ENCODE peak calls at places on chromosome 22, in seven cellular contexts. A is body of pancreas, P is transverse colon, J is GM12878, N is adrenal gland, I is stomach, S is Peyer's patch. K is an unnamed sample.

GRCh38 chr22:27133951-27134664 is 476.7 kb downstream of the MIAT start:
- DNase-seq in A (no peak), P (peak; percentile 21), J (no peak), N (no peak), I (peak; percentile 44), S (peak; percentile 59), K (no peak)

GRCh38 chr22:18068381-18068988 is 9.3 kb upstream of the PEX26 start:
- DNase-seq in A (no peak), P (no peak), J (no peak), N (peak; percentile 13), I (no peak), S (no peak), K (no peak)

GRCh38 chr22:49554741-49555140 is 272.9 kb downstream of the BRD1 start:
- DNase-seq in A (no peak), P (peak; percentile 1), J (no peak), N (no peak), I (no peak), S (peak; percentile 24), K (no peak)

GRCh38 chr22:23178512-23179254 is 1.6 kb upstream of the BCR start:
- DNase-seq in A (peak; percentile 73), P (peak; percentile 72), J (no peak), N (peak; percentile 67), I (peak; percentile 75), S (peak; percentile 81), K (no peak)

GRCh38 chr22:26318975-26319374 is 110.1 kb upstream of the ASPHD2 start:
- DNase-seq in A (no peak), P (no peak), J (no peak), N (peak; percentile 33), I (no peak), S (no peak), K (no peak)

GRCh38 chr22:26484360-26484706 is 656 bp downstream of the SRRD start:
- DNase-seq in A (no peak), P (no peak), J (no peak), N (no peak), I (no peak), S (no peak), K (no peak)

GRCh38 chr22:48279465-48279765 is 1517.0 kb downstream of the TBC1D22A start:
- DNase-seq in A (no peak), P (no peak), J (no peak), N (no peak), I (no peak), S (no peak), K (no peak)

GRCh38 chr22:21984793-21985192 is 2.2 kb upstream of the TOP3B start:
- DNase-seq in A (no peak), P (no peak), J (no peak), N (no peak), I (no peak), S (no peak), K (no peak)

GRCh38 chr22:50182176-50183081 is 3.3 kb upstream of the TRABD start:
- DNase-seq in A (peak; percentile 75), P (peak; percentile 66), J (no peak), N (no peak), I (peak; percentile 87), S (no peak), K (no peak)

GRCh38 chr22:16961477-16962186 is 46.4 kb downstream of the GAB4 start:
- DNase-seq in A (no peak), P (no peak), J (no peak), N (no peak), I (no peak), S (no peak), K (peak; percentile 64)

GRCh38 chr22:34356481-34356880 is 436.2 kb upstream of the LARGE1 start:
- DNase-seq in A (no peak), P (no peak), J (no peak), N (no peak), I (no peak), S (no peak), K (no peak)

GRCh38 chr22:50713008-50713385 is 25.0 kb upstream of the ACR start:
- DNase-seq in A (no peak), P (no peak), J (no peak), N (no peak), I (no peak), S (no peak), K (no peak)

GRCh38 chr22:47619631-47620030 is 857.2 kb downstream of the TBC1D22A start:
- DNase-seq in A (no peak), P (no peak), J (no peak), N (no peak), I (peak; percentile 14), S (peak; percentile 33), K (peak; percentile 65)

GRCh38 chr22:30806391-30806861 is 111.8 kb downstream of the OSBP2 start:
- DNase-seq in A (no peak), P (no peak), J (no peak), N (no peak), I (no peak), S (no peak), K (no peak)

GRCh38 chr22:48577691-48578090 is 1250.0 kb downstream of the BRD1 start:
- DNase-seq in A (no peak), P (no peak), J (no peak), N (no peak), I (no peak), S (no peak), K (no peak)

GRCh38 chr22:50035131-50035881 is 22.7 kb upstream of the IL17REL start:
- DNase-seq in A (no peak), P (no peak), J (no peak), N (no peak), I (no peak), S (no peak), K (no peak)

GRCh38 chr22:50303848-50304527 is 3.5 kb downstream of the PLXNB2 start:
- DNase-seq in A (peak; percentile 47), P (peak; percentile 72), J (no peak), N (peak; percentile 87), I (peak; percentile 79), S (peak; percentile 78), K (no peak)

GRCh38 chr22:27453688-27454087 is 347.9 kb downstream of the MN1 start:
- DNase-seq in A (no peak), P (no peak), J (no peak), N (no peak), I (no peak), S (no peak), K (no peak)

GRCh38 chr22:25923952-25924351 is 182.0 kb downstream of the MYO18B start:
- DNase-seq in A (no peak), P (no peak), J (no peak), N (no peak), I (no peak), S (no peak), K (no peak)

GRCh38 chr22:48849963-48850657 is 977.6 kb downstream of the BRD1 start:
- DNase-seq in A (no peak), P (no peak), J (no peak), N (no peak), I (no peak), S (no peak), K (no peak)

GRCh38 chr22:49686495-49687219 is 141.0 kb downstream of the BRD1 start:
- DNase-seq in A (no peak), P (no peak), J (no peak), N (no peak), I (no peak), S (no peak), K (no peak)

GRCh38 chr22:44932493-44932892 is 77.3 kb downstream of the PHF21B start:
- DNase-seq in A (no peak), P (no peak), J (no peak), N (no peak), I (no peak), S (no peak), K (no peak)

GRCh38 chr22:23226497-23226850 is 46.2 kb downstream of the BCR start:
- DNase-seq in A (no peak), P (no peak), J (no peak), N (no peak), I (no peak), S (no peak), K (no peak)

GRCh38 chr22:47310601-47311000 is 548.2 kb downstream of the TBC1D22A start:
- DNase-seq in A (no peak), P (no peak), J (no peak), N (no peak), I (no peak), S (no peak), K (no peak)

GRCh38 chr22:18031670-18032454 is 7.5 kb upstream of the MICAL3 start:
- DNase-seq in A (peak; percentile 38), P (no peak), J (no peak), N (peak; percentile 76), I (no peak), S (no peak), K (no peak)

GRCh38 chr22:37054078-37054440 is 2.5 kb downstream of the KCTD17 start:
- DNase-seq in A (no peak), P (no peak), J (no peak), N (no peak), I (no peak), S (no peak), K (no peak)

GRCh38 chr22:28260619-28261018 is 341.6 kb upstream of the PITPNB start:
- DNase-seq in A (no peak), P (no peak), J (no peak), N (no peak), I (no peak), S (no peak), K (no peak)

DNA sequence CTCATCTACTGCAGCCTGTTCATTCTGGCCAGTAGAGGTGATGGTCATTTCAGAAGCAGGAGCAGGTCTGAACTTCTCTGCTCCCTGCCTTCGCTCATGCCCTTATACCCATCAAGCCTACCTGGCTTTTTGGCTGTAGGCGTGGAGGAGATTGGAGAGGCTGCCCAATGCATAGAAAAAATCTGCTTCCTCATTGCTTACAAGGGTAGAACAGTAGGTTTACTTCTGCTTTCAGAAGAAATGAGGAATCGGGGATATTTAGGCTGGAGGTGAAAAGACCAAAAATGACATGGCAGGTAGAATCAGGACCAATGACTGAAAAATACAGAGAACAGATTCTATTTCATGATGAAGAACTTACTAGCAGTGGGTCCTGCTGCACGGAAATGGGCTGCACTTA is 72.9 kb upstream of the YWHAH start:
- DNase-seq in A (no peak), P (no peak), J (no peak), N (no peak), I (no peak), S (no peak), K (no peak)
- H3K27ac ChIP-seq in A (no peak overlapping the region), P (peak overlapping the region; percentile 12), J (no peak overlapping the region), N (peak overlapping the region; percentile 39), I (no peak overlapping the region), S (no peak overlapping the region), K (no peak overlapping the region)

GRCh38 chr22:46071451-46072029 is 78.8 kb upstream of the PPARA start:
- DNase-seq in A (peak; percentile 94), P (peak; percentile 89), J (no peak), N (peak; percentile 96), I (peak; percentile 91), S (peak; percentile 87), K (no peak)
- TF ChIP-seq POLR2A in A (peak; percentile 69), P (no peak), J (peak; percentile 5), N (peak; percentile 86), I (no peak), S (peak; percentile 33), K (no peak)

GRCh38 chr22:29344137-29344536 is 28.6 kb upstream of the RASL10A start:
- DNase-seq in A (peak; percentile 85), P (peak; percentile 45), J (no peak), N (peak; percentile 78), I (peak; percentile 88), S (no peak), K (no peak)
- H3K36me3 ChIP-seq in A (no peaks in the 10 kb centered on the region), P (peaks cover 48% of the 10 kb centered on the region), J (peaks cover 50% of the 10 kb centered on the region), N (peaks cover 81% of the 10 kb centered on the region), I (peaks cover 72% of the 10 kb centered on the region), S (no peaks in the 10 kb centered on the region), K (peaks cover 66% of the 10 kb centered on the region)

DNA sequence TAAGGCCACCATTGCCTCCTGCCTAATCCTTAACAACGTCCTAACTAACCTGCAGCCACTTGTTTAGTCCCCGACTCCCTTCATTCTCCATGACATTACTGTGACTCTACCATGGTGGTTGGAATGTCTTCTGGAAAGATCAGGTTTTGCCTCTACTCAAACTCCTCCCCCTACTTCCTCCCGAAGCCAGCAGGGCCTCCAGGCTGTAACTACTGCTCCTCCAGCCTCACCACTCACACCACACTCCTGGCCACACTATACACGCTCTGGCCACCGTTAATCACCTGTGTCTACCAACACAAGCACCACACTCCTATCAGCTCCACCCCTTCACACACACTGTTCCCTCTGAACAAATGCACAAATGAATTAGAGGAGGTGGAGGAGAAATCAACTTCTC is 69.2 kb downstream of the PACSIN2 start:
- DNase-seq in A (no peak), P (no peak), J (no peak), N (no peak), I (no peak), S (peak; percentile 33), K (no peak)
- H3K27ac ChIP-seq in A (peak overlapping the region; percentile 77), P (no peak overlapping the region), J (peak overlapping the region; percentile 53), N (peak overlapping the region; percentile 61), I (no peak overlapping the region), S (no peak overlapping the region), K (no peak overlapping the region)